ENCODE peak calls at places on chromosomes 13 and 19, in six cellular contexts. One of them, this sample, is unnamed.

GRCh38 chr13:28059214-28059613 is 41.2 kb downstream of the FLT3 start:
- DNase-seq in CD4-positive, alpha-beta memory T cell: peak; percentile 22
- DNase-seq in iPS DF 6.9: peak; percentile 20
- DNase-seq in fibroblast of lung: peak; percentile 4
- DNase-seq in heart right ventricle: no peak
- DNase-seq in spleen: no peak
- DNase-seq in this sample: peak; percentile 4

GRCh38 chr19:40147693-40148347 is 43.4 kb upstream of the MAP3K10 start:
- DNase-seq in heart right ventricle: no peak
- DNase-seq in CD4-positive, alpha-beta memory T cell: no peak
- DNase-seq in fibroblast of lung: peak; percentile 75
- DNase-seq in iPS DF 6.9: no peak
- DNase-seq in spleen: no peak
- DNase-seq in this sample: no peak

GRCh38 chr19:19482785-19483625 is 32.3 kb downstream of the TSSK6 start:
- DNase-seq in heart right ventricle: no peak
- DNase-seq in iPS DF 6.9: no peak
- DNase-seq in CD4-positive, alpha-beta memory T cell: no peak
- DNase-seq in fibroblast of lung: peak; percentile 37
- DNase-seq in spleen: no peak
- DNase-seq in this sample: no peak

GRCh38 chr19:53894736-53895135 is 12.7 kb downstream of the PRKCG start:
- DNase-seq in fibroblast of lung: no peak
- DNase-seq in heart right ventricle: no peak
- DNase-seq in iPS DF 6.9: no peak
- DNase-seq in spleen: no peak
- DNase-seq in CD4-positive, alpha-beta memory T cell: no peak
- DNase-seq in this sample: no peak

GRCh38 chr19:54481326-54481930 is 8.3 kb upstream of the CDC42EP5 start:
- DNase-seq in fibroblast of lung: no peak
- DNase-seq in heart right ventricle: no peak
- DNase-seq in iPS DF 6.9: peak; percentile 67
- DNase-seq in spleen: no peak
- DNase-seq in CD4-positive, alpha-beta memory T cell: peak; percentile 43
- DNase-seq in this sample: no peak

GRCh38 chr13:97986841-97987240 is 33.4 kb downstream of the IPO5 start:
- DNase-seq in fibroblast of lung: no peak
- DNase-seq in CD4-positive, alpha-beta memory T cell: no peak
- DNase-seq in heart right ventricle: no peak
- DNase-seq in iPS DF 6.9: no peak
- DNase-seq in spleen: peak; percentile 79
- DNase-seq in this sample: no peak

GRCh38 chr13:20118268-20119140 is 42.3 kb downstream of the GJA3 start:
- DNase-seq in spleen: peak; percentile 80
- DNase-seq in CD4-positive, alpha-beta memory T cell: no peak
- DNase-seq in iPS DF 6.9: no peak
- DNase-seq in heart right ventricle: peak; percentile 73
- DNase-seq in fibroblast of lung: peak; percentile 57
- DNase-seq in this sample: no peak

GRCh38 chr13:84130739-84131138 is 248.5 kb upstream of the SLITRK1 start:
- DNase-seq in fibroblast of lung: no peak
- DNase-seq in heart right ventricle: no peak
- DNase-seq in spleen: no peak
- DNase-seq in CD4-positive, alpha-beta memory T cell: no peak
- DNase-seq in iPS DF 6.9: no peak
- DNase-seq in this sample: no peak

GRCh38 chr13:98409281-98409680 is 167.6 kb downstream of the STK24 start:
- DNase-seq in fibroblast of lung: no peak
- DNase-seq in iPS DF 6.9: no peak
- DNase-seq in CD4-positive, alpha-beta memory T cell: no peak
- DNase-seq in heart right ventricle: no peak
- DNase-seq in spleen: no peak
- DNase-seq in this sample: no peak

GRCh38 chr19:19068659-19069509 is 5.1 kb downstream of the SLC25A42 start:
- DNase-seq in CD4-positive, alpha-beta memory T cell: peak; percentile 12
- DNase-seq in heart right ventricle: no peak
- DNase-seq in spleen: no peak
- DNase-seq in iPS DF 6.9: no peak
- DNase-seq in fibroblast of lung: no peak
- DNase-seq in this sample: peak; percentile 19

GRCh38 chr13:27573265-27573664 is 47.1 kb downstream of the LNX2 start:
- DNase-seq in fibroblast of lung: peak; percentile 47
- DNase-seq in spleen: no peak
- DNase-seq in heart right ventricle: no peak
- DNase-seq in CD4-positive, alpha-beta memory T cell: no peak
- DNase-seq in iPS DF 6.9: no peak
- DNase-seq in this sample: no peak

GRCh38 chr13:95180513-95181245 is 120.6 kb downstream of the ABCC4 start:
- DNase-seq in CD4-positive, alpha-beta memory T cell: no peak
- DNase-seq in heart right ventricle: no peak
- DNase-seq in spleen: no peak
- DNase-seq in iPS DF 6.9: no peak
- DNase-seq in fibroblast of lung: no peak
- DNase-seq in this sample: no peak

GRCh38 chr19:33477781-33478180 is 43.8 kb downstream of the PEPD start:
- DNase-seq in iPS DF 6.9: no peak
- DNase-seq in CD4-positive, alpha-beta memory T cell: no peak
- DNase-seq in fibroblast of lung: peak; percentile 77
- DNase-seq in spleen: peak; percentile 6
- DNase-seq in heart right ventricle: no peak
- DNase-seq in this sample: no peak

GRCh38 chr13:111389621-111390521 is 69.4 kb downstream of the TEX29 start:
- DNase-seq in CD4-positive, alpha-beta memory T cell: no peak
- DNase-seq in fibroblast of lung: no peak
- DNase-seq in iPS DF 6.9: no peak
- DNase-seq in heart right ventricle: no peak
- DNase-seq in spleen: peak; percentile 52
- DNase-seq in this sample: no peak

GRCh38 chr19:15091918-15092753 is 10.1 kb downstream of the OR1I1 start:
- DNase-seq in iPS DF 6.9: peak; percentile 43
- DNase-seq in fibroblast of lung: peak; percentile 50
- DNase-seq in CD4-positive, alpha-beta memory T cell: peak; percentile 65
- DNase-seq in heart right ventricle: peak; percentile 15
- DNase-seq in spleen: no peak
- DNase-seq in this sample: peak; percentile 58

GRCh38 chr19:43574424-43575155 is 737 bp downstream of the XRCC1 start:
- DNase-seq in CD4-positive, alpha-beta memory T cell: no peak
- DNase-seq in heart right ventricle: no peak
- DNase-seq in iPS DF 6.9: no peak
- DNase-seq in fibroblast of lung: peak; percentile 76
- DNase-seq in spleen: no peak
- DNase-seq in this sample: no peak

DNA sequence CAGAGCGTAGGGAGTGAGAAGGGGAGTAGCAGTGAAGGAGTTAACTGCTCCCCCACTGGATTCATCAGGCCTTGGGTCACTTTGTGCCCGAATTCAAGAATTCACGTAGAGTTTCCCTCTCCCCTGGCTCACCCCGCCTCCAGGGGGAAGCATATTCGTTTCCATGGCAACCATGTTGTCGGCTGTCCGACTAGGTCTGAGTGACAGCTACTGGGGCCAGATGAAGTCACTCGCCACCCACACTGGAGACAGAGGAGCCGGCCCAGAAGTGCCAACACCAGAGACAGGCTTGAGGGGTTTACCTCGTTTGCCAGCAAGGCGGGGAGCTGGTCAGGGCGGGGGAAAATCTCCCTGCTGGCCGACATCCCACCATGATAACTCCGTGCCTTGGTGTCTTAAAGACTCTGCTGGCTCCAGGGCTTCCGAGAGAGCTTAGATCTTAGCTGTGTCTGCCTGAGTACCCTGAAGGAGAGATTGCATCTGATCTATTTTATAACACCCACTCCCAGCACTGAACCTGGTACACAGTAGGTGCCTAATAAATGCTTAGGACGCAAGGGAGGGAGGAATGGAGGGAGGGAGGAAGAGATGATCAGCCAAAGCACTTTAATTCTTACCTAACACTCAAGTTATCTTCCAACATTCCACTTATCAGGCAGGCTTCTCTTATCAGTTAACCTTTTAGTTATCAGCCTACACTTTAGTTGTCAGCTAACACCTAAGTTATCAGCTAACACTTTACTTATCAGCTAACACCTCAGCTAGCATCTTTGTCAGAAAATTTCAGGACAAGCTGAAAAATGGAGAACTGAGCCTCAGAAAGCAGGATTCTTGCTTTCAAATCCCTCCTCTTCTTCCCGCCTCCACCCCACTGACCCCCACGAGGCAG is 57.2 kb upstream of the ZNRF4 start:
- DNase-seq in fibroblast of lung: no peak
- DNase-seq in heart right ventricle: no peak
- DNase-seq in CD4-positive, alpha-beta memory T cell: no peak
- DNase-seq in iPS DF 6.9: no peak
- DNase-seq in spleen: no peak
- DNase-seq in this sample: no peak
- H3K27me3 ChIP-seq in fibroblast of lung: peaks cover 25% of the 10 kb centered on the region
- H3K27me3 ChIP-seq in heart right ventricle: peaks cover 68% of the 10 kb centered on the region
- H3K27me3 ChIP-seq in CD4-positive, alpha-beta memory T cell: peaks cover 3% of the 10 kb centered on the region
- H3K27me3 ChIP-seq in iPS DF 6.9: peaks cover 1% of the 10 kb centered on the region
- H3K27me3 ChIP-seq in spleen: peaks cover 12% of the 10 kb centered on the region
- H3K27me3 ChIP-seq in this sample: peaks cover 9% of the 10 kb centered on the region

GRCh38 chr19:41433171-41433570 is 6.0 kb upstream of the B3GNT8 start:
- DNase-seq in spleen: no peak
- DNase-seq in CD4-positive, alpha-beta memory T cell: no peak
- DNase-seq in iPS DF 6.9: no peak
- DNase-seq in heart right ventricle: no peak
- DNase-seq in fibroblast of lung: no peak
- DNase-seq in this sample: no peak

GRCh38 chr19:41437944-41438574 is 1.7 kb downstream of the DMAC2 start:
- DNase-seq in spleen: no peak
- DNase-seq in fibroblast of lung: no peak
- DNase-seq in iPS DF 6.9: no peak
- DNase-seq in CD4-positive, alpha-beta memory T cell: no peak
- DNase-seq in heart right ventricle: no peak
- DNase-seq in this sample: no peak

GRCh38 chr19:41434450-41434849 is 5.3 kb downstream of the DMAC2 start:
- DNase-seq in spleen: peak; percentile 16
- DNase-seq in iPS DF 6.9: no peak
- DNase-seq in heart right ventricle: no peak
- DNase-seq in CD4-positive, alpha-beta memory T cell: no peak
- DNase-seq in fibroblast of lung: no peak
- DNase-seq in this sample: no peak

GRCh38 chr19:41439441-41440222 is at the start of gene DMAC2:
- DNase-seq in CD4-positive, alpha-beta memory T cell: peak; percentile 92
- DNase-seq in heart right ventricle: peak; percentile 93
- DNase-seq in spleen: peak; percentile 98
- DNase-seq in fibroblast of lung: peak; percentile 98
- DNase-seq in iPS DF 6.9: peak; percentile 98
- DNase-seq in this sample: peak; percentile 95

DNA sequence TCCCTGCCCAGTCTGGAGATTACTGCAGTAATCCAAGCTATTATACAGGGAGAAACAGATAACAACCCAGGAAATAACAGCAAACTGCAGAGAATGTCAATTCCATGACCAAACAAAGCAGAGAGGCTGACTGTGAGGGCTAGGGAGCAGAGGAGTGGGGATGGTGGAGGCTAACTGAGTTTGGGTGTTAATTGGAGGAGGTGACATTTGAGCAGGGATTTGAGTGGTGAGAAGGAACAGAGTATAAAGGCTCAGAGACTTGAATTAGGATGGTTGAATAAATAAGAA is 3.1 kb downstream of the DMAC2 start:
- DNase-seq in heart right ventricle: no peak
- DNase-seq in fibroblast of lung: no peak
- DNase-seq in iPS DF 6.9: no peak
- DNase-seq in CD4-positive, alpha-beta memory T cell: no peak
- DNase-seq in spleen: no peak
- DNase-seq in this sample: no peak
- H3K27ac ChIP-seq in heart right ventricle: no peak overlapping the region
- H3K27ac ChIP-seq in fibroblast of lung: no peak overlapping the region
- H3K27ac ChIP-seq in iPS DF 6.9: no peak overlapping the region
- H3K27ac ChIP-seq in CD4-positive, alpha-beta memory T cell: no peak overlapping the region
- H3K27ac ChIP-seq in spleen: no peak overlapping the region
- H3K27ac ChIP-seq in this sample: no peak overlapping the region

DNA sequence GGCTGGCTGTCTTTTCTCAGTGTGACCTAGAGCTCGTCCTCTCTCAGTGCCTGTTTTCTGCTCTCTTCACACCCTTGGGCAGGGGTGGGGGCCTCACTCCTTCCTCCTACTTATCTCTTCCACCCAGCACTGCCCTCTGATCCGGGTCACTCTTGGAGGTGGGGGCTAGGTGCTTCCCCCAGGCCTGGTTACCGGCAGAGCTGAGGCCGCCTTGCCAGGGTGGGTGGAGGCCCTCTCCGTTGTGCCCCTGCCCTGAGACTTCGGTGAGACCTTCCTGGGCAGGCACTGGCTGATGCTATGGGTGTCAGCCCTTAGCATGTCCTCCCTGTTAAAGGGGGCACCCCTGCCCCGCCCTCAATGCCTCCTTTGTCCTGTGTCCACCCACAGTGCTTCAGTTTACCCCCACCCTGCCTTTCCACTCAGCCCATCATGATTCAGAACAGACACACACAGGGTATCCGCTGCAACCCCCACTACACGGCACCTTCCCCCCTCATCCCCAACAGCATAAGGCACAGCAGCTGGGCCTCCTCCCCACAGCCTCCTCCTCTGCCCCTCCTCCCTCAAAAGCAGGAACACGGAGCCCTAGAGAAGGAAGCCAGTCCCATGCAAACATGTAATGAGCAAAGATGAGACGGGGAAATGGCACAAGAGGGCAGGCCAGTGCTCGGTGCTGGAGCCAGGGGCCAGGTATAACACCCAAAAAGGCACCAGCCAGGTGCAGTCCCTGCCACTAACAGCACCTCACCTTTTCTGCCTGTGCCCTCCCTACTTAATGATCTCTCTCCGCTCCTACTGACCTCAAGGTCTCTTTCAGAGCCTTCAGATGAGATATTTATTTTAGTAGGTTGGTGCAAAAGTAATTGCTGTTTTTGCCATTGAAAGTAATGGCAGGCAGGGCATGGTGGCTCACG is 9.8 kb downstream of the ZGLP1 start:
- DNase-seq in iPS DF 6.9: no peak
- DNase-seq in fibroblast of lung: no peak
- DNase-seq in heart right ventricle: no peak
- DNase-seq in CD4-positive, alpha-beta memory T cell: no peak
- DNase-seq in spleen: no peak
- DNase-seq in this sample: no peak
- H3K27me3 ChIP-seq in iPS DF 6.9: peaks cover 11% of the 10 kb centered on the region
- H3K27me3 ChIP-seq in fibroblast of lung: peaks cover 11% of the 10 kb centered on the region
- H3K27me3 ChIP-seq in heart right ventricle: peaks cover 38% of the 10 kb centered on the region
- H3K27me3 ChIP-seq in CD4-positive, alpha-beta memory T cell: peaks cover under 1% of the 10 kb centered on the region
- H3K27me3 ChIP-seq in spleen: peaks cover 14% of the 10 kb centered on the region
- H3K27me3 ChIP-seq in this sample: peaks cover 5% of the 10 kb centered on the region

DNA sequence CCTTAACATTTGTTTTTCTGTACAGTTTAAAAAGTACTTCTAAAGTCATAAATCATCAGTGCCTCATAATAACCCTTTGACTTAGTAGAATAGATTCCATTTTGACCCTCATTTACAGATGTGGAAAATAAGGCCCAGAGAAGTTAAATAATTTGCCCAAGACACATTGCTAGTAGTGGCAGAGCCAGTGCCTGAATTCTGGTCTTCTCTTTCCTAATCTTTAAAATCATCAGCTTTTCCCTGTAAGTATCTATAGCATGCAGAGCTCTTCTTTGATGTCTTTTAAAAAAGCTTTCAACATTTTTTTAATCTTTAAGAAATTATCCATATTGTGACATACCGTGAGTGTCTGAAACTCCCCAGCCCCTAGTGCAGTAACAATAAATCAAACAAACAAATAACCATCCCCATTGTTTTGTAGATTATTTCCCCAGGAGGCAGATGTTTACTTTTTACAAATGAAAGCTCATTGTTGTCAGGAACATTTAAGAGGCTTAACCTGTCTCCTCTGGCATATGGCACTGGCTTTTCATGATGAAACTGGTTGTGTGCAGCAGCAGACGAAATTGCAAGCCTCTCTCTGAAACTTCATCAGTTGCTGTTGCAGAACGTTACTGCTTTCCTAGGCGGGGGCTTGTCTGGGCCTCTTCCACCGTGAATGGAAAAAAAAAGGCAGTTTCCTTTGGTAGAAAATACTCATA is 31.7 kb upstream of the PCDH8 start:
- DNase-seq in spleen: no peak
- DNase-seq in iPS DF 6.9: peak; percentile 29
- DNase-seq in heart right ventricle: no peak
- DNase-seq in fibroblast of lung: no peak
- DNase-seq in CD4-positive, alpha-beta memory T cell: no peak
- DNase-seq in this sample: no peak
- H3K27ac ChIP-seq in spleen: no peak overlapping the region
- H3K27ac ChIP-seq in iPS DF 6.9: no peak overlapping the region
- H3K27ac ChIP-seq in heart right ventricle: no peak overlapping the region
- H3K27ac ChIP-seq in fibroblast of lung: no peak overlapping the region
- H3K27ac ChIP-seq in CD4-positive, alpha-beta memory T cell: no peak overlapping the region
- H3K27ac ChIP-seq in this sample: no peak overlapping the region